ENCODE peak calls at places on chromosomes 7 and 10, in ten cellular contexts. H, L, S, B, M, V, W, R, T and A are unnamed samples.

GRCh38 chr10:3886191-3886590 is 101.2 kb upstream of the KLF6 start:
- DNase-seq in S (peak; percentile 74), B (peak; percentile 59), W (peak; percentile 69), R (peak; percentile 87), L (no peak), H (no peak), M (no peak), T (peak; percentile 32), V (no peak), A (no peak)

GRCh38 chr10:68284007-68284406 is 47.9 kb upstream of the HNRNPH3 start:
- DNase-seq in W (no peak), S (no peak), R (no peak), B (no peak), M (no peak), L (no peak), T (no peak), V (no peak), H (no peak), A (no peak)

GRCh38 chr10:131474426-131474825 is 162.9 kb upstream of the TCERG1L start:
- DNase-seq in L (no peak), H (no peak), B (no peak), V (no peak), R (no peak), T (no peak), M (no peak), S (no peak), W (no peak), A (no peak)

GRCh38 chr10:12707461-12708185 is 293.9 kb downstream of the CCDC3 start:
- DNase-seq in B (peak; percentile 50), M (peak; percentile 83), H (peak; percentile 93), L (peak; percentile 68), R (peak; percentile 87), W (peak; percentile 58), S (peak; percentile 90), V (peak; percentile 33), T (peak; percentile 89), A (no peak)

GRCh38 chr7:23055582-23056178 is 41.8 kb upstream of the HYCC1 start:
- DNase-seq in B (no peak), W (peak; percentile 48), H (no peak), S (peak; percentile 76), R (no peak), L (peak; percentile 74), T (peak; percentile 68), V (peak; percentile 29), M (peak; percentile 63), A (no peak)

GRCh38 chr7:149736478-149737360 is 36.7 kb downstream of the ZNF467 start:
- DNase-seq in M (no peak), L (no peak), V (no peak), H (no peak), R (peak; percentile 55), T (no peak), B (no peak), W (no peak), S (no peak), A (no peak)

GRCh38 chr7:128427289-128427891 is 17.6 kb upstream of the IMPDH1 start:
- DNase-seq in T (peak; percentile 58), W (no peak), B (no peak), L (peak; percentile 50), H (no peak), S (peak; percentile 69), M (peak; percentile 18), R (no peak), V (no peak), A (no peak)

GRCh38 chr7:69232445-69233376 is 365.6 kb upstream of the AUTS2 start:
- DNase-seq in W (no peak), V (no peak), M (no peak), S (no peak), L (no peak), T (no peak), B (no peak), R (no peak), H (no peak), A (no peak)

GRCh38 chr10:29120216-29120615 is 168.7 kb upstream of the LYZL1 start:
- DNase-seq in S (peak; percentile 63), L (no peak), V (no peak), W (no peak), B (no peak), R (no peak), H (no peak), M (no peak), T (peak; percentile 14), A (no peak)

GRCh38 chr7:1270181-1270580 is 37.5 kb downstream of the UNCX start:
- DNase-seq in W (no peak), T (no peak), H (no peak), S (no peak), V (no peak), M (no peak), R (no peak), B (no peak), L (no peak), A (no peak)

GRCh38 chr10:57818522-57818921 is 449.2 kb downstream of the IPMK start:
- DNase-seq in W (no peak), S (no peak), B (no peak), R (no peak), H (no peak), T (no peak), L (no peak), M (no peak), V (no peak), A (no peak)

GRCh38 chr10:57809961-57810360 is 457.7 kb downstream of the IPMK start:
- DNase-seq in L (no peak), T (no peak), S (no peak), W (no peak), R (no peak), M (no peak), B (no peak), H (no peak), V (no peak), A (no peak)

GRCh38 chr10:57815926-57816325 is 451.8 kb downstream of the IPMK start:
- DNase-seq in R (no peak), M (no peak), W (no peak), V (no peak), B (no peak), L (no peak), T (no peak), H (no peak), S (no peak), A (no peak)
- TF ChIP-seq CTCF in R (no peak), M (no peak), W (no peak), V (no peak), B (no peak), L (no peak), T (no peak), H (no peak), S (no peak), A (no peak)

GRCh38 chr7:85185355-85186082 is 1.3 kb downstream of the SEMA3D start:
- DNase-seq in L (no peak), S (peak; percentile 61), B (peak; percentile 16), R (peak; percentile 72), H (no peak), V (peak; percentile 22), T (peak; percentile 65), W (peak; percentile 42), M (peak; percentile 74), A (peak; percentile 15)
- TF ChIP-seq CTCF in L (no peak), S (peak; percentile 8), B (no peak), R (no peak), H (peak; percentile 19), V (no peak), T (peak; percentile 44), W (peak; percentile 43), M (peak; percentile 46), A (no peak)

GRCh38 chr7:2719007-2719406 is 31.0 kb downstream of the AMZ1 start:
- DNase-seq in V (no peak), H (no peak), L (peak; percentile 88), B (no peak), W (no peak), T (no peak), R (no peak), S (no peak), M (no peak), A (peak; percentile 64)
- TF ChIP-seq CTCF in V (peak; percentile 59), H (peak; percentile 42), L (peak; percentile 85), B (no peak), W (peak; percentile 50), T (peak; percentile 37), R (no peak), S (peak; percentile 41), M (peak; percentile 23), A (peak; percentile 77)

GRCh38 chr7:45176886-45177731 is 19.5 kb downstream of the RAMP3 start:
- DNase-seq in W (no peak), T (no peak), B (no peak), V (no peak), M (no peak), H (no peak), R (peak; percentile 52), S (no peak), L (no peak), A (no peak)

GRCh38 chr7:45180084-45180986 is 22.7 kb downstream of the RAMP3 start:
- DNase-seq in S (no peak), H (no peak), V (no peak), T (no peak), R (peak; percentile 48), M (no peak), W (no peak), B (no peak), L (no peak), A (no peak)

GRCh38 chr7:45179666-45180065 is 22.1 kb downstream of the RAMP3 start:
- DNase-seq in H (no peak), R (peak; percentile 14), B (no peak), W (no peak), V (no peak), T (no peak), L (no peak), S (no peak), M (no peak), A (no peak)

GRCh38 chr7:45177801-45178200 is 20.2 kb downstream of the RAMP3 start:
- DNase-seq in V (no peak), W (no peak), H (no peak), T (no peak), S (no peak), L (no peak), R (peak; percentile 37), M (no peak), B (no peak), A (no peak)

GRCh38 chr7:45178241-45179225 is 20.9 kb downstream of the RAMP3 start:
- DNase-seq in M (no peak), S (no peak), H (no peak), T (no peak), B (no peak), V (no peak), L (peak; percentile 26), W (no peak), R (peak; percentile 51), A (no peak)
- TF ChIP-seq CTCF in M (no peak), S (no peak), H (no peak), T (no peak), B (no peak), V (peak; percentile 28), L (no peak), W (no peak), R (no peak), A (no peak)

GRCh38 chr10:21989453-21990154 is 13.9 kb downstream of the DNAJC1 start:
- DNase-seq in T (peak; percentile 76), L (peak; percentile 56), S (peak; percentile 65), W (peak; percentile 19), H (no peak), B (peak; percentile 25), R (peak; percentile 81), M (peak; percentile 33), V (peak; percentile 15), A (no peak)
- TF ChIP-seq CTCF in T (no peak), L (peak; percentile 57), S (peak; percentile 51), W (peak; percentile 66), H (peak; percentile 23), B (peak; percentile 35), R (peak; percentile 24), M (peak; percentile 42), V (peak; percentile 77), A (no peak)